ENCODE peak calls at places on chromosome 13, in six cellular contexts. One of them, this sample, is unnamed.

GRCh38 chr13:100608906-100609305 is 20.3 kb upstream of the GGACT start:
- DNase-seq in NCI-H2029 treated with DMSO at 0.1 percent for 48 hours: no peak
- DNase-seq in ELR: peak; percentile 28
- DNase-seq in omental fat pad: no peak
- DNase-seq in activated effector memory CD4-positive, alpha-beta T cell treated with Interleukin-2 at 50 U/mL for 16 hours: no peak
- DNase-seq in left colon: no peak
- DNase-seq in this sample: peak; percentile 12

GRCh38 chr13:70191034-70191433 is 82.8 kb upstream of the KLHL1 start:
- DNase-seq in NCI-H2029 treated with DMSO at 0.1 percent for 48 hours: no peak
- DNase-seq in ELR: no peak
- DNase-seq in omental fat pad: no peak
- DNase-seq in activated effector memory CD4-positive, alpha-beta T cell treated with Interleukin-2 at 50 U/mL for 16 hours: no peak
- DNase-seq in left colon: no peak
- DNase-seq in this sample: no peak

GRCh38 chr13:103187621-103188020 is 121.4 kb upstream of the SLC10A2 start:
- DNase-seq in NCI-H2029 treated with DMSO at 0.1 percent for 48 hours: no peak
- DNase-seq in ELR: no peak
- DNase-seq in omental fat pad: no peak
- DNase-seq in activated effector memory CD4-positive, alpha-beta T cell treated with Interleukin-2 at 50 U/mL for 16 hours: no peak
- DNase-seq in left colon: no peak
- DNase-seq in this sample: no peak

GRCh38 chr13:100513987-100514670 is 74.5 kb downstream of the GGACT start:
- DNase-seq in NCI-H2029 treated with DMSO at 0.1 percent for 48 hours: peak; percentile 18
- DNase-seq in ELR: no peak
- DNase-seq in omental fat pad: no peak
- DNase-seq in activated effector memory CD4-positive, alpha-beta T cell treated with Interleukin-2 at 50 U/mL for 16 hours: no peak
- DNase-seq in left colon: no peak
- DNase-seq in this sample: no peak

GRCh38 chr13:109989155-109989554 is 202.8 kb upstream of the IRS2 start:
- DNase-seq in NCI-H2029 treated with DMSO at 0.1 percent for 48 hours: no peak
- DNase-seq in ELR: peak; percentile 88
- DNase-seq in omental fat pad: no peak
- DNase-seq in activated effector memory CD4-positive, alpha-beta T cell treated with Interleukin-2 at 50 U/mL for 16 hours: no peak
- DNase-seq in left colon: no peak
- DNase-seq in this sample: peak; percentile 67

GRCh38 chr13:71219671-71220070 is 647.3 kb downstream of the DACH1 start:
- DNase-seq in NCI-H2029 treated with DMSO at 0.1 percent for 48 hours: no peak
- DNase-seq in ELR: no peak
- DNase-seq in omental fat pad: no peak
- DNase-seq in activated effector memory CD4-positive, alpha-beta T cell treated with Interleukin-2 at 50 U/mL for 16 hours: no peak
- DNase-seq in left colon: no peak
- DNase-seq in this sample: no peak

GRCh38 chr13:53174550-53174949 is 145.9 kb downstream of the OLFM4 start:
- DNase-seq in NCI-H2029 treated with DMSO at 0.1 percent for 48 hours: no peak
- DNase-seq in ELR: no peak
- DNase-seq in omental fat pad: no peak
- DNase-seq in activated effector memory CD4-positive, alpha-beta T cell treated with Interleukin-2 at 50 U/mL for 16 hours: no peak
- DNase-seq in left colon: no peak
- DNase-seq in this sample: no peak

GRCh38 chr13:30796132-30796832 is 60.9 kb downstream of the ALOX5AP start:
- DNase-seq in NCI-H2029 treated with DMSO at 0.1 percent for 48 hours: no peak
- DNase-seq in ELR: peak; percentile 91
- DNase-seq in omental fat pad: no peak
- DNase-seq in activated effector memory CD4-positive, alpha-beta T cell treated with Interleukin-2 at 50 U/mL for 16 hours: no peak
- DNase-seq in left colon: no peak
- DNase-seq in this sample: peak; percentile 43

GRCh38 chr13:113528101-113528797 is 37.7 kb upstream of the DCUN1D2 start:
- DNase-seq in NCI-H2029 treated with DMSO at 0.1 percent for 48 hours: peak; percentile 45
- DNase-seq in ELR: no peak
- DNase-seq in omental fat pad: no peak
- DNase-seq in activated effector memory CD4-positive, alpha-beta T cell treated with Interleukin-2 at 50 U/mL for 16 hours: no peak
- DNase-seq in left colon: no peak
- DNase-seq in this sample: no peak

GRCh38 chr13:109762791-109763190 is 23.6 kb downstream of the IRS2 start:
- DNase-seq in NCI-H2029 treated with DMSO at 0.1 percent for 48 hours: no peak
- DNase-seq in ELR: no peak
- DNase-seq in omental fat pad: no peak
- DNase-seq in activated effector memory CD4-positive, alpha-beta T cell treated with Interleukin-2 at 50 U/mL for 16 hours: no peak
- DNase-seq in left colon: no peak
- DNase-seq in this sample: no peak

GRCh38 chr13:23696610-23697009 is 126.4 kb downstream of the TNFRSF19 start:
- DNase-seq in NCI-H2029 treated with DMSO at 0.1 percent for 48 hours: no peak
- DNase-seq in ELR: no peak
- DNase-seq in omental fat pad: no peak
- DNase-seq in activated effector memory CD4-positive, alpha-beta T cell treated with Interleukin-2 at 50 U/mL for 16 hours: no peak
- DNase-seq in left colon: no peak
- DNase-seq in this sample: no peak

GRCh38 chr13:65461590-65461989 is 1768.5 kb downstream of the PCDH9 start:
- DNase-seq in NCI-H2029 treated with DMSO at 0.1 percent for 48 hours: no peak
- DNase-seq in ELR: peak; percentile 28
- DNase-seq in omental fat pad: no peak
- DNase-seq in activated effector memory CD4-positive, alpha-beta T cell treated with Interleukin-2 at 50 U/mL for 16 hours: no peak
- DNase-seq in left colon: no peak
- DNase-seq in this sample: peak; percentile 45

GRCh38 chr13:32246468-32246867 is 68.7 kb downstream of the ZAR1L start:
- DNase-seq in NCI-H2029 treated with DMSO at 0.1 percent for 48 hours: no peak
- DNase-seq in ELR: peak; percentile 77
- DNase-seq in omental fat pad: no peak
- DNase-seq in activated effector memory CD4-positive, alpha-beta T cell treated with Interleukin-2 at 50 U/mL for 16 hours: no peak
- DNase-seq in left colon: peak; percentile 38
- DNase-seq in this sample: peak; percentile 71

GRCh38 chr13:60397693-60398437 is 845 bp downstream of the TDRD3 start:
- DNase-seq in NCI-H2029 treated with DMSO at 0.1 percent for 48 hours: no peak
- DNase-seq in ELR: peak; percentile 69
- DNase-seq in omental fat pad: peak; percentile 25
- DNase-seq in activated effector memory CD4-positive, alpha-beta T cell treated with Interleukin-2 at 50 U/mL for 16 hours: peak; percentile 29
- DNase-seq in left colon: peak; percentile 52
- DNase-seq in this sample: peak; percentile 57

GRCh38 chr13:92012787-92013186 is 614.4 kb downstream of the GPC5 start:
- DNase-seq in NCI-H2029 treated with DMSO at 0.1 percent for 48 hours: no peak
- DNase-seq in ELR: no peak
- DNase-seq in omental fat pad: no peak
- DNase-seq in activated effector memory CD4-positive, alpha-beta T cell treated with Interleukin-2 at 50 U/mL for 16 hours: no peak
- DNase-seq in left colon: no peak
- DNase-seq in this sample: no peak

GRCh38 chr13:31045621-31046081 is 113.2 kb downstream of the TEX26 start:
- DNase-seq in NCI-H2029 treated with DMSO at 0.1 percent for 48 hours: no peak
- DNase-seq in ELR: peak; percentile 99
- DNase-seq in omental fat pad: no peak
- DNase-seq in activated effector memory CD4-positive, alpha-beta T cell treated with Interleukin-2 at 50 U/mL for 16 hours: peak; percentile 73
- DNase-seq in left colon: peak; percentile 88
- DNase-seq in this sample: peak; percentile 93

This sample was measured in brain microvascular endothelial cell.